ENCODE peak calls at places on chromosomes 1 and 21, in five cellular contexts. One of them, this sample, is unnamed.

GRCh38 chr1:183909672-183910071 is 104.8 kb downstream of the RGL1 start:
- DNase-seq in mesenchymal stem cell: no peak
- DNase-seq in H1: no peak
- DNase-seq in IMR-90: no peak
- DNase-seq in trophoblast cell: no peak
- DNase-seq in this sample: no peak

GRCh38 chr1:220290163-220290761 is 18.0 kb upstream of the RAB3GAP2 start:
- DNase-seq in mesenchymal stem cell: no peak
- DNase-seq in H1: no peak
- DNase-seq in IMR-90: no peak
- DNase-seq in trophoblast cell: no peak
- DNase-seq in this sample: no peak

GRCh38 chr1:171809834-171810233 is 28.4 kb downstream of the METTL13 start:
- DNase-seq in mesenchymal stem cell: no peak
- DNase-seq in H1: no peak
- DNase-seq in IMR-90: no peak
- DNase-seq in trophoblast cell: peak; percentile 40
- DNase-seq in this sample: no peak

GRCh38 chr1:14999441-14999840 is 154.1 kb upstream of the TMEM51 start:
- DNase-seq in mesenchymal stem cell: no peak
- DNase-seq in H1: no peak
- DNase-seq in IMR-90: no peak
- DNase-seq in trophoblast cell: no peak
- DNase-seq in this sample: no peak

GRCh38 chr1:46456411-46456963 is 33.1 kb upstream of the DMBX1 start:
- DNase-seq in mesenchymal stem cell: no peak
- DNase-seq in H1: no peak
- DNase-seq in IMR-90: no peak
- DNase-seq in trophoblast cell: no peak
- DNase-seq in this sample: no peak

GRCh38 chr21:21740207-21740606 is 742.0 kb downstream of the NCAM2 start:
- DNase-seq in mesenchymal stem cell: no peak
- DNase-seq in H1: no peak
- DNase-seq in IMR-90: no peak
- DNase-seq in trophoblast cell: no peak
- DNase-seq in this sample: no peak

GRCh38 chr1:119732465-119733168 is 20.9 kb downstream of the PHGDH start:
- DNase-seq in mesenchymal stem cell: no peak
- DNase-seq in H1: no peak
- DNase-seq in IMR-90: no peak
- DNase-seq in trophoblast cell: peak; percentile 73
- DNase-seq in this sample: no peak

GRCh38 chr1:12728391-12728790 is 12.5 kb downstream of the AADACL3 start:
- DNase-seq in mesenchymal stem cell: no peak
- DNase-seq in H1: no peak
- DNase-seq in IMR-90: no peak
- DNase-seq in trophoblast cell: peak; percentile 91
- DNase-seq in this sample: no peak

GRCh38 chr1:160400646-160401486 is 502 bp downstream of the VANGL2 start:
- DNase-seq in mesenchymal stem cell: peak; percentile 17
- DNase-seq in H1: no peak
- DNase-seq in IMR-90: no peak
- DNase-seq in trophoblast cell: no peak
- DNase-seq in this sample: peak; percentile 74

GRCh38 chr1:154757149-154757548 is 112.9 kb downstream of the KCNN3 start:
- DNase-seq in mesenchymal stem cell: no peak
- DNase-seq in H1: no peak
- DNase-seq in IMR-90: no peak
- DNase-seq in trophoblast cell: no peak
- DNase-seq in this sample: no peak

GRCh38 chr1:219121634-219122033 is 52.0 kb upstream of the LYPLAL1 start:
- DNase-seq in mesenchymal stem cell: no peak
- DNase-seq in H1: no peak
- DNase-seq in IMR-90: no peak
- DNase-seq in trophoblast cell: no peak
- DNase-seq in this sample: no peak

GRCh38 chr1:20192364-20192763 is 6.0 kb upstream of the PLA2G2C start:
- DNase-seq in mesenchymal stem cell: peak; percentile 10
- DNase-seq in H1: no peak
- DNase-seq in IMR-90: peak; percentile 11
- DNase-seq in trophoblast cell: no peak
- DNase-seq in this sample: no peak

GRCh38 chr1:10904396-10905358 is 107.8 kb upstream of the TARDBP start:
- DNase-seq in mesenchymal stem cell: peak; percentile 33
- DNase-seq in H1: no peak
- DNase-seq in IMR-90: no peak
- DNase-seq in trophoblast cell: no peak
- DNase-seq in this sample: no peak

GRCh38 chr1:72438270-72438669 is 155.9 kb upstream of the NEGR1 start:
- DNase-seq in mesenchymal stem cell: no peak
- DNase-seq in H1: no peak
- DNase-seq in IMR-90: peak; percentile 32
- DNase-seq in trophoblast cell: no peak
- DNase-seq in this sample: no peak

GRCh38 chr1:15965228-15965767 is 10.6 kb downstream of the ZBTB17 start:
- DNase-seq in mesenchymal stem cell: peak; percentile 63
- DNase-seq in H1: no peak
- DNase-seq in IMR-90: peak; percentile 79
- DNase-seq in trophoblast cell: no peak
- DNase-seq in this sample: no peak

GRCh38 chr21:46124926-46125845 is 27.3 kb downstream of the COL6A2 start:
- DNase-seq in mesenchymal stem cell: no peak
- DNase-seq in H1: no peak
- DNase-seq in IMR-90: no peak
- DNase-seq in trophoblast cell: no peak
- DNase-seq in this sample: no peak

GRCh38 chr1:169784102-169784501 is 10.6 kb downstream of the METTL18 start:
- DNase-seq in mesenchymal stem cell: no peak
- DNase-seq in H1: no peak
- DNase-seq in IMR-90: no peak
- DNase-seq in trophoblast cell: no peak
- DNase-seq in this sample: no peak

GRCh38 chr1:41341365-41341683 is 19.9 kb upstream of the FOXO6 start:
- DNase-seq in mesenchymal stem cell: peak; percentile 27
- DNase-seq in H1: no peak
- DNase-seq in IMR-90: no peak
- DNase-seq in trophoblast cell: no peak
- DNase-seq in this sample: no peak

GRCh38 chr1:39490596-39491145 is 765 bp upstream of the BMP8A start:
- DNase-seq in mesenchymal stem cell: no peak
- DNase-seq in H1: no peak
- DNase-seq in IMR-90: no peak
- DNase-seq in trophoblast cell: peak; percentile 24
- DNase-seq in this sample: no peak

GRCh38 chr1:7574121-7575040 is 196.7 kb upstream of the VAMP3 start:
- DNase-seq in mesenchymal stem cell: no peak
- DNase-seq in H1: no peak
- DNase-seq in IMR-90: peak; percentile 21
- DNase-seq in trophoblast cell: no peak
- DNase-seq in this sample: no peak

GRCh38 chr1:37159102-37159501 is 124.8 kb upstream of the GRIK3 start:
- DNase-seq in mesenchymal stem cell: no peak
- DNase-seq in H1: no peak
- DNase-seq in IMR-90: no peak
- DNase-seq in trophoblast cell: no peak
- DNase-seq in this sample: no peak

GRCh38 chr1:53606197-53607095 is 132.5 kb downstream of the GLIS1 start:
- DNase-seq in mesenchymal stem cell: no peak
- DNase-seq in H1: no peak
- DNase-seq in IMR-90: no peak
- DNase-seq in trophoblast cell: no peak
- DNase-seq in this sample: no peak

GRCh38 chr1:54407201-54407956 is 1.2 kb upstream of the SSBP3 start:
- DNase-seq in mesenchymal stem cell: peak; percentile 96
- DNase-seq in H1: no peak
- DNase-seq in IMR-90: peak; percentile 93
- DNase-seq in trophoblast cell: peak; percentile 95
- DNase-seq in this sample: peak; percentile 89

GRCh38 chr21:33543505-33544129 is 779 bp downstream of the SON start:
- DNase-seq in mesenchymal stem cell: no peak
- DNase-seq in H1: no peak
- DNase-seq in IMR-90: no peak
- DNase-seq in trophoblast cell: peak; percentile 57
- DNase-seq in this sample: no peak

GRCh38 chr21:42097860-42098259 is 26.7 kb downstream of the UMODL1 start:
- DNase-seq in mesenchymal stem cell: peak; percentile 100
- DNase-seq in H1: no peak
- DNase-seq in IMR-90: peak; percentile 99
- DNase-seq in trophoblast cell: peak; percentile 53
- DNase-seq in this sample: no peak

GRCh38 chr1:190373705-190374336 is 103.8 kb downstream of the BRINP3 start:
- DNase-seq in mesenchymal stem cell: peak; percentile 3
- DNase-seq in H1: no peak
- DNase-seq in IMR-90: peak; percentile 38
- DNase-seq in trophoblast cell: peak; percentile 53
- DNase-seq in this sample: peak; percentile 8

GRCh38 chr1:56255516-56256181 is 323.7 kb downstream of the PLPP3 start:
- DNase-seq in mesenchymal stem cell: peak; percentile 12
- DNase-seq in H1: no peak
- DNase-seq in IMR-90: peak; percentile 69
- DNase-seq in trophoblast cell: peak; percentile 86
- DNase-seq in this sample: no peak

GRCh38 chr1:46477153-46477929 is 12.3 kb upstream of the DMBX1 start:
- DNase-seq in mesenchymal stem cell: peak; percentile 71
- DNase-seq in H1: peak; percentile 51
- DNase-seq in IMR-90: peak; percentile 55
- DNase-seq in trophoblast cell: peak; percentile 79
- DNase-seq in this sample: no peak

GRCh38 chr1:28437260-28437923 is 67.9 kb downstream of the PHACTR4 start:
- DNase-seq in mesenchymal stem cell: peak; percentile 97
- DNase-seq in H1: no peak
- DNase-seq in IMR-90: peak; percentile 80
- DNase-seq in trophoblast cell: peak; percentile 42
- DNase-seq in this sample: peak; percentile 2

GRCh38 chr21:42465008-42465878 is 30.8 kb downstream of the RSPH1 start:
- DNase-seq in mesenchymal stem cell: peak; percentile 67
- DNase-seq in H1: no peak
- DNase-seq in IMR-90: no peak
- DNase-seq in trophoblast cell: peak; percentile 11
- DNase-seq in this sample: no peak

GRCh38 chr21:42233067-42233981 is 14.4 kb downstream of the ABCG1 start:
- DNase-seq in mesenchymal stem cell: peak; percentile 73
- DNase-seq in H1: no peak
- DNase-seq in IMR-90: peak; percentile 20
- DNase-seq in trophoblast cell: peak; percentile 90
- DNase-seq in this sample: no peak

GRCh38 chr1:233075045-233075444 is 124.6 kb downstream of the NTPCR start:
- DNase-seq in mesenchymal stem cell: peak; percentile 86
- DNase-seq in H1: no peak
- DNase-seq in IMR-90: peak; percentile 94
- DNase-seq in trophoblast cell: no peak
- DNase-seq in this sample: no peak

GRCh38 chr1:182163821-182164223 is 102.3 kb upstream of the ZNF648 start:
- DNase-seq in mesenchymal stem cell: no peak
- DNase-seq in H1: no peak
- DNase-seq in IMR-90: no peak
- DNase-seq in trophoblast cell: no peak
- DNase-seq in this sample: no peak

GRCh38 chr1:173661271-173661670 is 8.4 kb downstream of the ANKRD45 start:
- DNase-seq in mesenchymal stem cell: no peak
- DNase-seq in H1: no peak
- DNase-seq in IMR-90: no peak
- DNase-seq in trophoblast cell: no peak
- DNase-seq in this sample: no peak
- H3K4me3 ChIP-seq in mesenchymal stem cell: no peak overlapping the region
- H3K4me3 ChIP-seq in H1: no peak overlapping the region
- H3K4me3 ChIP-seq in IMR-90: no peak overlapping the region
- H3K4me3 ChIP-seq in trophoblast cell: no peak overlapping the region
- H3K4me3 ChIP-seq in this sample: no peak overlapping the region

DNA sequence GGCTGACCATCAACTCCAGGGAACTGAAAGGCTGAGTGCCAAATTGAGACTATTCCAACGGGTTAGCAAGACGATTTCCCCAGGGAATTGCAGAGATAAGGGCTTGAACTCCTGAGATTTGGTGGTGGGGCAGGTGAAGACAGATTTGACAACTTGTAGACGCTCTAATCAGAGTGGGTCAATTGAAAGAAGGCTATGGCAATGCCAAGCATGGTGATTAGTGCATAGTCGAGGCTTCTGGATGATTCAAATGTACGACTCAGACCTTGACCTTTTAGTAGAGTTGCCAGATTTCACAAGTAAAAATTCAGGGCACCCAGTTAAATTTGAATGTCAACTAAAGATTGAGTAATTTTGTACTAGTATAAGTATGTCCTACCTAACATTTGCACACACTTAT is 302.1 kb upstream of the SPAG17 start:
- DNase-seq in mesenchymal stem cell: no peak
- DNase-seq in H1: no peak
- DNase-seq in IMR-90: no peak
- DNase-seq in trophoblast cell: no peak
- DNase-seq in this sample: no peak
- H4K91ac ChIP-seq in mesenchymal stem cell: no peak overlapping the region
- H4K91ac ChIP-seq in H1: no peak overlapping the region
- H4K91ac ChIP-seq in IMR-90: no peak overlapping the region
- H4K91ac ChIP-seq in trophoblast cell: no peak overlapping the region
- H4K91ac ChIP-seq in this sample: no peak overlapping the region

GRCh38 chr1:75136158-75136815 is 2.1 kb downstream of the LHX8 start:
- DNase-seq in mesenchymal stem cell: peak; percentile 7
- DNase-seq in H1: no peak
- DNase-seq in IMR-90: no peak
- DNase-seq in trophoblast cell: peak; percentile 44
- DNase-seq in this sample: peak; percentile 56
- H3K4me3 ChIP-seq in mesenchymal stem cell: no peak overlapping the region
- H3K4me3 ChIP-seq in H1: peak overlapping the region; percentile 59
- H3K4me3 ChIP-seq in IMR-90: no peak overlapping the region
- H3K4me3 ChIP-seq in trophoblast cell: peak overlapping the region; percentile 53
- H3K4me3 ChIP-seq in this sample: peak overlapping the region; percentile 78

GRCh38 chr1:21903638-21904474 is 33.3 kb downstream of the HSPG2 start:
- DNase-seq in mesenchymal stem cell: no peak
- DNase-seq in H1: no peak
- DNase-seq in IMR-90: no peak
- DNase-seq in trophoblast cell: no peak
- DNase-seq in this sample: no peak
- H4K91ac ChIP-seq in mesenchymal stem cell: peak overlapping the region; percentile 58
- H4K91ac ChIP-seq in H1: no peak overlapping the region
- H4K91ac ChIP-seq in IMR-90: no peak overlapping the region
- H4K91ac ChIP-seq in trophoblast cell: peak overlapping the region; percentile 88
- H4K91ac ChIP-seq in this sample: no peak overlapping the region

GRCh38 chr21:35378881-35379280 is 329.8 kb upstream of the RUNX1 start:
- DNase-seq in mesenchymal stem cell: no peak
- DNase-seq in H1: no peak
- DNase-seq in IMR-90: no peak
- DNase-seq in trophoblast cell: no peak
- DNase-seq in this sample: no peak
- H3K4me3 ChIP-seq in mesenchymal stem cell: no peak overlapping the region
- H3K4me3 ChIP-seq in H1: no peak overlapping the region
- H3K4me3 ChIP-seq in IMR-90: no peak overlapping the region
- H3K4me3 ChIP-seq in trophoblast cell: no peak overlapping the region
- H3K4me3 ChIP-seq in this sample: no peak overlapping the region

GRCh38 chr1:85606414-85606800 is 25.8 kb downstream of the CCN1 start:
- DNase-seq in mesenchymal stem cell: peak; percentile 35
- DNase-seq in H1: no peak
- DNase-seq in IMR-90: peak; percentile 37
- DNase-seq in trophoblast cell: no peak
- DNase-seq in this sample: no peak
- H4K91ac ChIP-seq in mesenchymal stem cell: no peak overlapping the region
- H4K91ac ChIP-seq in H1: peak overlapping the region; percentile 70
- H4K91ac ChIP-seq in IMR-90: peak overlapping the region; percentile 94
- H4K91ac ChIP-seq in trophoblast cell: peak overlapping the region; percentile 17
- H4K91ac ChIP-seq in this sample: no peak overlapping the region

This sample was measured in neuronal stem cell.